ENCODE peak calls at places on chromosomes 5 and 9, in four cellular contexts. W is NCI-H2107; D is stimulated activated CD8-positive, alpha-beta memory T cell treated with anti-CD3 and anti-CD28 coated beads, Interleukin-15, amount 100 ng/mL, for 48 hours; T is dorsolateral prefrontal cortex. Y is an unnamed sample.

GRCh38 chr5:137754961-137755762 is 999 bp upstream of the HNRNPA0 start:
- DNase-seq in W (no peak), D (no peak), T (no peak), Y (no peak)

GRCh38 chr5:6705959-6706358 is 7.3 kb upstream of the TENT4A start:
- DNase-seq in W (no peak), D (no peak), T (no peak), Y (no peak)

GRCh38 chr5:115470921-115471320 is 73.7 kb downstream of the FEM1C start:
- DNase-seq in W (no peak), D (no peak), T (no peak), Y (no peak)

GRCh38 chr9:95495988-95496387 is 20.8 kb downstream of the PTCH1 start:
- DNase-seq in W (no peak), D (no peak), T (no peak), Y (no peak)

GRCh38 chr5:57097526-57097925 is 76.3 kb upstream of the GPBP1 start:
- DNase-seq in W (no peak), D (no peak), T (no peak), Y (no peak)

GRCh38 chr9:79824265-79824664 is 252.5 kb downstream of the TLE4 start:
- DNase-seq in W (no peak), D (no peak), T (no peak), Y (no peak)

GRCh38 chr9:22008662-22009562 is at the start of gene CDKN2B:
- DNase-seq in W (peak; percentile 90), D (peak; percentile 61), T (peak; percentile 90), Y (peak; percentile 76)

GRCh38 chr5:2293906-2294305 is 411.2 kb upstream of the IRX4 start:
- DNase-seq in W (no peak), D (no peak), T (no peak), Y (no peak)

GRCh38 chr5:150559701-150560100 is 51.8 kb downstream of the NDST1 start:
- DNase-seq in W (no peak), D (no peak), T (no peak), Y (no peak)

GRCh38 chr5:96193946-96194345 is 232.3 kb upstream of the ELL2 start:
- DNase-seq in W (no peak), D (no peak), T (no peak), Y (no peak)

GRCh38 chr5:41636605-41637004 is 126.2 kb upstream of the PLCXD3 start:
- DNase-seq in W (peak; percentile 5), D (no peak), T (no peak), Y (no peak)

GRCh38 chr5:126816649-126817048 is 39.7 kb downstream of the LMNB1 start:
- DNase-seq in W (no peak), D (no peak), T (no peak), Y (no peak)

GRCh38 chr5:78899922-78900362 is 85.2 kb downstream of the ARSB start:
- DNase-seq in W (no peak), D (no peak), T (no peak), Y (no peak)

GRCh38 chr5:95958308-95959014 is 3.2 kb downstream of the ELL2 start:
- DNase-seq in W (no peak), D (no peak), T (no peak), Y (no peak)

GRCh38 chr5:138370537-138370936 is 18.1 kb downstream of the KDM3B start:
- DNase-seq in W (no peak), D (no peak), T (no peak), Y (no peak)

GRCh38 chr9:98607152-98607551 is 101.6 kb downstream of the GABBR2 start:
- DNase-seq in W (no peak), D (no peak), T (no peak), Y (no peak)

GRCh38 chr5:79318935-79319614 is 83.1 kb downstream of the JMY start:
- DNase-seq in W (no peak), D (no peak), T (no peak), Y (no peak)

GRCh38 chr5:5240234-5240633 is 100.1 kb downstream of the ADAMTS16 start:
- DNase-seq in W (no peak), D (no peak), T (no peak), Y (no peak)

GRCh38 chr9:136220017-136220729 is 15.2 kb upstream of the LHX3 start:
- DNase-seq in W (no peak), D (no peak), T (no peak), Y (no peak)

GRCh38 chr5:40071870-40072269 is 607.8 kb upstream of the PTGER4 start:
- DNase-seq in W (no peak), D (no peak), T (no peak), Y (no peak)

GRCh38 chr5:171845040-171845439 is 59.4 kb downstream of the SMIM23 start:
- DNase-seq in W (no peak), D (no peak), T (no peak), Y (no peak)

GRCh38 chr5:132460835-132461230 is 29.7 kb downstream of the IRF1 start:
- DNase-seq in W (no peak), D (no peak), T (no peak), Y (no peak)

GRCh38 chr9:136804509-136805206 is 3.1 kb upstream of the RABL6 start:
- DNase-seq in W (no peak), D (no peak), T (no peak), Y (no peak)

GRCh38 chr5:39670955-39671354 is 246.2 kb upstream of the DAB2 start:
- DNase-seq in W (no peak), D (no peak), T (no peak), Y (no peak)

Y was measured in NCI-H2081 treated with DMSO at 0.1 percent for 48 hours.